ENCODE peak calls at places on chromosomes 11 and 22, in ten cellular contexts. C, U, M, L, H, W, V, G, A and R are unnamed samples.

GRCh38 chr11:31798057-31799035 is 12.8 kb downstream of the PAX6 start:
- DNase-seq in V (peak; percentile 89), G (no peak), A (no peak), H (no peak), W (no peak), L (no peak), M (no peak), U (no peak), C (peak; percentile 86), R (no peak)

GRCh38 chr11:91243065-91243464 is 981.6 kb upstream of the FAT3 start:
- DNase-seq in H (no peak), A (peak; percentile 27), M (no peak), G (no peak), U (no peak), W (no peak), C (no peak), V (no peak), L (no peak), R (no peak)

GRCh38 chr22:35437038-35437437 is 37.1 kb downstream of the MCM5 start:
- DNase-seq in L (no peak), A (no peak), C (no peak), W (no peak), G (no peak), V (peak; percentile 88), H (no peak), M (no peak), U (no peak), R (no peak)

GRCh38 chr11:95359756-95360155 is 128.8 kb upstream of the SESN3 start:
- DNase-seq in C (no peak), G (no peak), V (no peak), H (no peak), M (no peak), L (no peak), U (no peak), W (no peak), A (no peak), R (no peak)

GRCh38 chr11:86718999-86719398 is 46.6 kb upstream of the ME3 start:
- DNase-seq in V (no peak), G (no peak), H (no peak), M (no peak), L (no peak), U (no peak), C (no peak), A (no peak), W (no peak), R (no peak)

GRCh38 chr11:128380280-128380604 is 207.1 kb downstream of the ETS1 start:
- DNase-seq in M (no peak), V (no peak), G (no peak), L (no peak), C (no peak), H (no peak), U (no peak), A (no peak), W (no peak), R (no peak)

GRCh38 chr11:1310315-1310687 is 869 bp upstream of the TOLLIP start:
- DNase-seq in U (peak; percentile 43), W (no peak), A (no peak), V (no peak), C (no peak), M (peak; percentile 24), L (no peak), G (no peak), H (no peak), R (no peak)

GRCh38 chr11:78203184-78203583 is 14.5 kb downstream of the USP35 start:
- DNase-seq in C (no peak), U (no peak), L (no peak), H (no peak), W (no peak), V (no peak), M (peak; percentile 30), A (no peak), G (no peak), R (no peak)

GRCh38 chr11:19561011-19561410 is 151.6 kb upstream of the NAV2 start:
- DNase-seq in C (no peak), W (no peak), G (no peak), A (peak; percentile 24), U (no peak), H (peak; percentile 81), L (no peak), V (no peak), M (no peak), R (no peak)

GRCh38 chr11:88103337-88104206 is 71.7 kb downstream of the RAB38 start:
- DNase-seq in V (peak; percentile 65), M (no peak), W (no peak), L (peak; percentile 58), A (peak; percentile 58), C (no peak), G (peak; percentile 53), U (peak; percentile 14), H (peak; percentile 49), R (no peak)

GRCh38 chr11:22389526-22390282 is 51.5 kb downstream of the SLC17A6 start:
- DNase-seq in G (no peak), W (no peak), V (no peak), U (no peak), L (no peak), M (no peak), A (no peak), H (no peak), C (no peak), R (no peak)

GRCh38 chr11:125446279-125446678 is 49.8 kb downstream of the FEZ1 start:
- DNase-seq in L (no peak), A (no peak), U (no peak), V (no peak), M (no peak), W (no peak), G (no peak), H (no peak), C (no peak), R (no peak)

GRCh38 chr11:9763301-9763700 is 99.4 kb downstream of the SWAP70 start:
- DNase-seq in V (no peak), M (no peak), L (no peak), C (no peak), W (no peak), G (no peak), H (no peak), U (no peak), A (no peak), R (no peak)

GRCh38 chr11:9769621-9770020 is 105.7 kb downstream of the SWAP70 start:
- DNase-seq in G (no peak), L (no peak), V (no peak), H (no peak), C (no peak), A (no peak), W (no peak), M (no peak), U (no peak), R (no peak)

GRCh38 chr11:9761441-9761945 is 97.6 kb downstream of the SWAP70 start:
- DNase-seq in A (no peak), H (no peak), G (no peak), U (no peak), W (no peak), C (no peak), L (no peak), M (no peak), V (no peak), R (no peak)

GRCh38 chr11:9762531-9762930 is 98.7 kb downstream of the SWAP70 start:
- DNase-seq in U (no peak), G (no peak), L (no peak), M (no peak), W (no peak), A (no peak), C (no peak), V (no peak), H (no peak), R (no peak)

DNA sequence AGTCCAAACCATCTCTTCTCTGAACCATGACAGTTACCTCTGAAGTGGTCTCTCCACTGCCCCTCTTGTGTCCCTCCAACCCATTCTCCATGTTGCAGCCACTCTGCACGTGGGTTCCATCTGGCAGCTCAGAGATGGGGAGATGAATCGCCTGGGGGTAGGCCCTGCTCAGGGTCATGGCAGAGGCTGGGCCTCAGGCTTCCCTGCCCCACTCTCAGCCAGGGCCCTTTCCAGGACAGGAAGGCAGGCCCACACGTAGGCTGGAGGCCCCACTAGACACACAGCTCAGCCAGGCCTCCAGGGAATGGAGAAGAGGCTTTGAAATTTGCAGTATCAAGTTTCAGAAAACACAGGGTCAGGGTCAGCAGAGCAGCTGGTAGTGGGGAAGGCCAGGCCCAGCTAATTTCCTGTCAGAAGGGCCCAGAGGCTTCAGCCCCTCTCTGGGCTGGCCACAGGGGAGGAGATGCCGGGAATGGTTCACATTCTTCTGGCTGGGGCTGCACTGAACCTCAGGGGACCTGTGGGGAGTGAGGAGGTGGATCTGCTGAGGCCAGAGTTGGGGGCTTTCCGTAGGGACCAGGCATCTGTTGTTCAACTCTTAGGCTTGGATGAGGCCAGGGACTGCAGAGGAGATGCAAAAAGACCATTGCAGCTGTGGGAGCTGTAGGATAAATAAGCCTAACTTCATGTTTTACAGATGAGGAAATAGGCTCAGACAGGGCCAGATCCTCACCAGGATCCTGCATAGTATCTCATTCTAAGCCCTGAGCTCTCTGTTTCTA is 101.6 kb downstream of the SWAP70 start:
- DNase-seq in H (peak; percentile 92), U (no peak), A (peak; percentile 95), W (no peak), L (no peak), C (no peak), M (no peak), V (peak; percentile 55), G (no peak), R (no peak)
- TF ChIP-seq POLR2A in H (no peak), U (no peak), A (no peak), W (no peak), L (no peak), C (no peak), M (no peak), V (no peak), G (no peak), R (no peak)

GRCh38 chr11:74681686-74682651 is 49.3 kb downstream of the CHRDL2 start:
- DNase-seq in G (no peak), C (no peak), H (no peak), L (peak; percentile 86), V (no peak), U (peak; percentile 26), M (no peak), A (peak; percentile 40), W (peak; percentile 85), R (no peak)
- H3K27ac ChIP-seq in G (no peak overlapping the region), C (peak overlapping the region; percentile 80), H (no peak overlapping the region), L (peak overlapping the region; percentile 29), V (no peak overlapping the region), U (peak overlapping the region; percentile 42), M (no peak overlapping the region), A (no peak overlapping the region), W (peak overlapping the region; percentile 41), R (peak overlapping the region; percentile 27)

GRCh38 chr22:37197451-37198289 is 9.6 kb upstream of the C1QTNF6 start:
- DNase-seq in V (no peak), A (peak; percentile 61), U (peak; percentile 72), C (no peak), L (peak; percentile 88), M (no peak), H (peak; percentile 35), W (peak; percentile 38), G (no peak), R (no peak)
- H3K4me3 ChIP-seq in V (no peak overlapping the region), A (no peak overlapping the region), U (no peak overlapping the region), C (peak overlapping the region; percentile 82), L (no peak overlapping the region), M (peak overlapping the region; percentile 60), H (no peak overlapping the region), W (no peak overlapping the region), G (peak overlapping the region; percentile 64), R (peak overlapping the region; percentile 78)

DNA sequence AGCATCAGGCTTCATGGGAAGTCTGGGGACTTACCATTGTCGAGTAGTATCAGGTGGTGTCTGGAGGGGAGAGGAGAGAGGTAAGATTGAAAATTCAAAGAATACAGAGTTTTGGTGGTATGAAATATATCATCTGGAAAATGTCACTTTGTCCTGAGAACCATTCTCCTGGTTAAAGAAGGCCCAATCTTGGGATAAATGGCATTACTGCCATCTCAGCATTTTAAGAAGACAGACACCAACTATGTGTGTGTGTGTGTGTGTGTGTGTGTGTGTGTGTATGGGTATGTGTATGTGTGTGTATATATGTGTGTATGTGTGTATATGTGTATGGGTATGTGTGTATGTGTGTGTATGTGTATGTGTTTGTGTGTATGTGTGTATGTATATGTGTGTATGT is 673.3 kb downstream of the NTM start:
- DNase-seq in L (no peak), V (no peak), C (no peak), W (no peak), A (no peak), U (no peak), H (no peak), G (no peak), M (no peak), R (no peak)
- TF ChIP-seq POLR2A in L (no peak), V (no peak), C (no peak), W (no peak), A (no peak), U (no peak), H (no peak), G (no peak), M (no peak), R (no peak)